ENCODE peak calls at places on chromosomes 5 and 9, in seven cellular contexts. G is kidney epithelial cell, E is mesothelial cell of epicardium, H is GM13977, F is H1, Z is WTC11, P is tibial artery. T is an unnamed sample.

GRCh38 chr9:76996700-76997099 is 22.8 kb upstream of the FOXB2 start:
- DNase-seq in G (no peak), E (peak), H (peak), F (peak), Z (peak), P (peak), T (no peak)

GRCh38 chr5:2756211-2756746 is 4.8 kb upstream of the IRX2 start:
- DNase-seq in G (no peak), E (peak), H (no peak), F (peak), Z (peak), P (no peak), T (no peak)

GRCh38 chr9:99109522-99109921 is 4.6 kb downstream of the TGFBR1 start:
- DNase-seq in G (no peak), E (no peak), H (no peak), F (no peak), Z (no peak), P (peak), T (no peak)

GRCh38 chr9:132791699-132792240 is 86.3 kb downstream of the AK8 start:
- DNase-seq in G (no peak), E (peak), H (no peak), F (no peak), Z (no peak), P (no peak), T (no peak)

GRCh38 chr5:16502866-16503265 is 37.3 kb upstream of the ZNF622 start:
- DNase-seq in G (peak), E (no peak), H (no peak), F (no peak), Z (no peak), P (no peak), T (no peak)

GRCh38 chr9:137277329-137278041 is at the start of gene TOR4A:
- DNase-seq in G (peak), E (peak), H (peak), F (peak), Z (peak), P (peak), T (no peak)

GRCh38 chr5:113215401-113216060 is 219.3 kb downstream of the TSSK1B start:
- DNase-seq in G (no peak), E (no peak), H (no peak), F (no peak), Z (no peak), P (no peak), T (no peak)

GRCh38 chr5:76269259-76269958 is 133.7 kb upstream of the IQGAP2 start:
- DNase-seq in G (no peak), E (no peak), H (peak), F (no peak), Z (no peak), P (no peak), T (no peak)

GRCh38 chr5:80070338-80071056 is 35.3 kb downstream of the THBS4 start:
- DNase-seq in G (no peak), E (no peak), H (no peak), F (no peak), Z (no peak), P (no peak), T (no peak)

GRCh38 chr9:20369391-20369790 is 252.9 kb downstream of the MLLT3 start:
- DNase-seq in G (no peak), E (no peak), H (no peak), F (no peak), Z (no peak), P (no peak), T (no peak)
- TF ChIP-seq CTCF in G (peak), E (no peak), H (peak), F (no peak), Z (no peak), P (no peak), T (no peak)

DNA sequence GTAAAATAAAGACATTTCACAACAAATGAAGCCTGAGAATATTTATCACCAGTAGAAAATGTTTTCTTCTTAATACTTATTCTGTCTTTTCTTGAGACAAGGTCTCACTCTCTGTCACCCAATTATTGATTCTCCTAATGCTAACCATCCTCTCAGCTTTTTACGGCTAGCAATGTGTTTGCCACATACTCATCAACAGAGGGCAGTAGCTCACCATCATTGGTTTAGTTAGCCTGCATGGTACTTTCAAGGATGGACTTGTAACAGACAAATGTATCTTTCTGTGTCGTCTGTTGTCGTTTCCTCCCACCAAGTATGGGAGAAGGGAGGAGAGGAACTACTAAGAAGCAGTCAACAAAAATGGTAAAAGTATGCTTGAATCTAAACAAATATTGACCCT is 5.9 kb upstream of the ACO1 start:
- DNase-seq in G (peak), E (no peak), H (peak), F (no peak), Z (no peak), P (no peak), T (no peak)
- TF ChIP-seq CTCF in G (peak), E (no peak), H (peak), F (peak), Z (peak), P (peak), T (peak)

GRCh38 chr5:138932171-138932810 is 57.2 kb upstream of the LRRTM2 start:
- DNase-seq in G (no peak), E (no peak), H (no peak), F (no peak), Z (peak), P (no peak), T (no peak)
- TF ChIP-seq CTCF in G (peak), E (no peak), H (peak), F (peak), Z (no peak), P (no peak), T (peak)

GRCh38 chr5:7850533-7851239 is at the start of gene CFAP90:
- DNase-seq in G (no peak), E (peak), H (no peak), F (peak), Z (peak), P (no peak), T (peak)
- TF ChIP-seq CTCF in G (peak), E (peak), H (no peak), F (peak), Z (no peak), P (peak), T (peak)

DNA sequence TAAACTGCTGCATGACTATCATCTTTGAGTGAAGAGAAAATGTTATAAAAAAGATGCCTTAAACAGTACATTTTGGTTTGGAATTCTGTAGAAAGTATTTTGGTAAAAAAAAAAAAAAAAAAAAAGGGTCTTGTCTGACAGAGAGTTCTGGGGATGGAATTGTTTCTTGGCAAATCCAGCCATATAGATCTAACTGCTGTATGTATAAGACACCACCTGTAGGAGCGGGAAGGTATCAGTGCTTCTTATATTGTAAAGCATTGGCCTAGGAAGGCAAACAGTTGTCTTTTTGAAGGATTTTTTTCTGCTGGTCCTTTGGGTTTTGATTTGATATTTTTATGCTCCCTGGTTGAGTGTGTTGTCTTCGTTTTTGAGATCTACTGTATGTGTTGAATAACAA is 2.8 kb downstream of the PURA start:
- DNase-seq in G (no peak), E (no peak), H (no peak), F (no peak), Z (no peak), P (no peak), T (no peak)
- TF ChIP-seq CTCF in G (no peak), E (no peak), H (no peak), F (no peak), Z (no peak), P (no peak), T (no peak)

GRCh38 chr9:37430841-37431597 is 8.5 kb downstream of the GRHPR start:
- DNase-seq in G (no peak), E (no peak), H (no peak), F (no peak), Z (peak), P (no peak), T (no peak)
- TF ChIP-seq CTCF in G (peak), E (no peak), H (no peak), F (peak), Z (no peak), P (no peak), T (no peak)

GRCh38 chr9:134917431-134918373 is at the start of gene FCN1:
- DNase-seq in G (no peak), E (peak), H (no peak), F (no peak), Z (no peak), P (peak), T (no peak)
- TF ChIP-seq CTCF in G (no peak), E (no peak), H (no peak), F (no peak), Z (no peak), P (no peak), T (no peak)

GRCh38 chr9:88378317-88378716 is 9.9 kb upstream of the SPIN1 start:
- DNase-seq in G (no peak), E (no peak), H (no peak), F (no peak), Z (peak), P (no peak), T (no peak)
- TF ChIP-seq CTCF in G (no peak), E (no peak), H (no peak), F (peak), Z (no peak), P (no peak), T (peak)

GRCh38 chr9:32550609-32551490 is 1.3 kb upstream of the SMIM27 start:
- DNase-seq in G (peak), E (peak), H (peak), F (peak), Z (peak), P (peak), T (peak)
- TF ChIP-seq CTCF in G (peak), E (no peak), H (no peak), F (no peak), Z (no peak), P (no peak), T (peak)

T was measured in progenitor cell of endocrine pancreas.